ENCODE peak calls at places on chromosomes 7 and 10, in ten cellular contexts. Q is ovary, W is Peyer's patch, F is sigmoid colon, C is hepatocyte, X is AG04450, S is GM23338, V is NB4, P is lower lobe of right lung, A is pancreas. T is an unnamed sample.

GRCh38 chr10:122089343-122090015 is 100.5 kb downstream of the TACC2 start:
- DNase-seq in P (no peak), C (no peak), A (no peak), S (no peak), F (no peak), Q (no peak), W (no peak), V (peak), X (no peak), T (no peak)

GRCh38 chr7:76272872-76273271 is 29.6 kb upstream of the HSPB1 start:
- DNase-seq in P (no peak), Q (no peak), S (peak), W (no peak), X (no peak), A (no peak), F (no peak), V (no peak), C (no peak), T (no peak)

GRCh38 chr10:22667093-22667480 is 47.3 kb downstream of the PIP4K2A start:
- DNase-seq in C (no peak), F (no peak), W (no peak), X (no peak), P (no peak), Q (no peak), V (no peak), S (no peak), A (no peak), T (no peak)

GRCh38 chr7:158885624-158886023 is 29.3 kb downstream of the DYNC2I1 start:
- DNase-seq in F (no peak), Q (no peak), V (peak), P (no peak), W (no peak), A (no peak), X (no peak), C (no peak), S (no peak), T (peak)

GRCh38 chr10:89503633-89504345 is 31.6 kb downstream of the SLC16A12 start:
- DNase-seq in A (no peak), Q (no peak), S (no peak), V (peak), P (no peak), X (no peak), C (no peak), F (no peak), W (no peak), T (no peak)

GRCh38 chr7:95798401-95798930 is 26.1 kb downstream of the DYNC1I1 start:
- DNase-seq in V (no peak), C (no peak), P (no peak), S (no peak), W (no peak), Q (no peak), F (no peak), A (no peak), X (no peak), T (peak)

GRCh38 chr7:128060018-128060417 is 28.8 kb upstream of the LRRC4 start:
- DNase-seq in W (no peak), V (no peak), X (no peak), P (no peak), Q (no peak), S (peak), C (no peak), A (no peak), F (no peak), T (no peak)

GRCh38 chr10:72088879-72089585 is 681 bp upstream of the SPOCK2 start:
- DNase-seq in Q (no peak), S (peak), C (no peak), X (no peak), F (no peak), P (peak), A (no peak), V (peak), W (no peak), T (peak)

GRCh38 chr10:33410860-33411234 is 76.4 kb upstream of the NRP1 start:
- DNase-seq in V (no peak), F (no peak), C (no peak), W (no peak), X (no peak), P (no peak), A (no peak), Q (no peak), S (no peak), T (no peak)

GRCh38 chr7:39054731-39055130 is 77.0 kb downstream of the POU6F2 start:
- DNase-seq in W (no peak), S (no peak), F (no peak), Q (no peak), A (no peak), P (no peak), X (no peak), C (no peak), V (no peak), T (no peak)

GRCh38 chr10:25766687-25767221 is 167.3 kb upstream of the MYO3A start:
- DNase-seq in P (no peak), X (no peak), C (no peak), S (peak), A (no peak), W (no peak), Q (no peak), V (no peak), F (no peak), T (peak)

DNA sequence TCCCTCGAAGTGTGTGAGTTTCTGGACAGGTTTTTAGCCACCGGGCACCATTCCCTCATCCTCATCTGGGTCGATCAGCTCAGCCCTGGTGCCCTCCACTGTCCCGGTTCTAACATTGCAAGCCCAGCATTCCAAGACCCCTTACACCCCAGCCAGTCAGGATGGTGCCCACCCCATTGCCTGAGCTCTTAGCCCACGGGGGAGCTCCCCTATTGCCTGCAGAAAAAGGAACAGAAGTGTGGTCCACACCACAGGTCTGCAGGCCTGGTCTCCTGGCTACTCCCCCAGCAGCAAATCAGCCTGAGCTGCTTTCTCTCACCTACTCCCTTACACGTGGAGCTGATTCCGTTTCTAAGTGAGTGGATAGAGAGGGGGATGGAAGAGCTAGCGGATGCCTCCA is 4.8 kb downstream of the CALML5 start:
- DNase-seq in W (no peak), Q (no peak), C (no peak), F (peak), P (no peak), A (no peak), X (no peak), S (no peak), V (no peak), T (no peak)
- TF ChIP-seq CTCF in W (no peak), Q (no peak), C (no peak), F (no peak), P (no peak), A (no peak), X (no peak), S (no peak), V (no peak), T (no peak)

DNA sequence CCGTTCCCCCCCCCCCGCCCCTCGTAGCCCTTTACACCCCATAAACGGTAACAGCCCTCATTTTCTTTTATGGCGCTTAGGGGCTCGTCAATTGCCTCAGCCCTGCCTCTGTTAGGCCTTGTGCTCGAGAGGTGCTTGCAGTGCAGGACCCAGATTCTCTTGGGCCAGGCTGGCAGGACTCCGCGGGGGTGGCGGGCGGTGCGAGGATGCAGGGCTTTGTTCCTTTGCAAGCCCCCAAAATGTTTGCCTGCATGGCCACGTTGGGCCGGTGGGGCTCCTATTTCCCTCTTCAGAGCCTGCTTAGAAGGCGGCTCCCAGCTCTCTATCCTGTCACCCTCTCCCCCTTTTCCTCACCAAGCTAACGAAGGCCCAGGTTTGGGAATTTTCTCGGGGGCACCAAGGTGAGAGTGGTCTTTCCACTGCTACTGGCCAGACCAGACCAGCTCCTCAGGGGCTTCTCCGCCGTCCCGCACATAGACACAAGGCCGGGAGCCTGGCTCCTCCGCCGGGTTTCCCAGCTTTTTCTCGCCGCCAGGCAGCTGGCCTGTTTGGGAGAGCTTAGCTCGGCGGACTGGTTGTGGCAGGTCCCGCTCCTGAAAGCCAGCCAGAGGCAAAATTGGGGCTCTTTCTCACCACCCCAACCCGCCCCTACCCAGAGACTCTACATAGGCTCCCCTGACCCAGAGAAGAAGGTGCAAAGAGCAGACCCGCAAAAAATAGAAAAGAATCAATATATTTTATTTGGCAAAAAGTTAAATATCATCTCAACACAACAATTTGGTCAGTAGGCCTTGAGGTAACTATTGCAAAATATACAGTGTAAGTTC is 3.4 kb downstream of the HOXA9 start:
- DNase-seq in W (peak), Q (no peak), A (no peak), F (peak), X (no peak), P (peak), S (peak), V (no peak), C (peak), T (no peak)
- H3K4me3 ChIP-seq in W (peak), Q (no peak), A (no peak), F (peak), X (no peak), P (peak), S (no peak), V (no peak), C (no peak), T (no peak)

DNA sequence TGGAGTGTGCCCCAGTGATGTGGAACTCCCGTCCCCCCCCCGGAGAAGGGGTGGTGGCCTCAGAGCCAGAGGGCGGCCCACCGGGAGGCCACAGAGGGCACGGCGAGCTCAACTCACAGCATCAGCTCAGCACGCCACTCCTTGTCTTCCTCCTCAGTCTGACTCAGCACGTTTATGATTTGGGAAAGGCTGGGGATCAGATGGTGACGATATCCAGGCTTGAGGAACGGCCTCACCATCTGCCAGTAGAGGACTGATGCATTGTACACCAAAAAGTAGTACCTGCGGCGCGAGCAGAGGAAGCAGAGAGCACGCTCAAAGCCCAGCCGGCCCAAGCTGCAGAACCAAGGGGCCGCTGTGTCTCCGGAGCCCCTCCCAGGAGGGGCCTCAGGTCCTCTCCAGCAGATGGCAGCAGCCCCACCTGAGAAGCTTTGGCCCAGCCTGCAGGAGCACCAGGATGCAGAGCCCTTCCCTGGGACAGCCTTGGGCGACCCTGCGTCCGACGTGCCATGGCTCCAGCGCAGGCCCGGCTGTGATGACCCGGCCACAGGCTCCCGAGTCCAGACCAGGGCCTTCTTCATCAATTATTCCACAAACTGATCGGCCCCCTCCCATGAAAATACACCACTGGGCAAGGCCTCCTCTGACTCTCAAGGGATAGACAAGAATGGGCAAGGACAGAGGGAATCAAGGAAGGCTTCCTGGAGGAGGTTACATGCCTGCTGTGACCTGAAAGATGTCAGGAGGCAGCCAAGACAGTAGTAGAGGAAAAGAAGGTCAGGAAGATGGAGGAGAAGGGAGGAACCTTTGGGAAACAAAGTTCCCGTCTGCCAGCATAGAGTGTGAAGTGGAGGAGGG is 3.7 kb downstream of the CFAP46 start:
- DNase-seq in X (no peak), P (peak), V (peak), S (peak), A (no peak), W (no peak), Q (no peak), C (peak), F (no peak), T (peak)
- TF ChIP-seq CTCF in X (peak), P (peak), V (peak), S (peak), A (no peak), W (no peak), Q (no peak), C (peak), F (no peak), T (peak)

DNA sequence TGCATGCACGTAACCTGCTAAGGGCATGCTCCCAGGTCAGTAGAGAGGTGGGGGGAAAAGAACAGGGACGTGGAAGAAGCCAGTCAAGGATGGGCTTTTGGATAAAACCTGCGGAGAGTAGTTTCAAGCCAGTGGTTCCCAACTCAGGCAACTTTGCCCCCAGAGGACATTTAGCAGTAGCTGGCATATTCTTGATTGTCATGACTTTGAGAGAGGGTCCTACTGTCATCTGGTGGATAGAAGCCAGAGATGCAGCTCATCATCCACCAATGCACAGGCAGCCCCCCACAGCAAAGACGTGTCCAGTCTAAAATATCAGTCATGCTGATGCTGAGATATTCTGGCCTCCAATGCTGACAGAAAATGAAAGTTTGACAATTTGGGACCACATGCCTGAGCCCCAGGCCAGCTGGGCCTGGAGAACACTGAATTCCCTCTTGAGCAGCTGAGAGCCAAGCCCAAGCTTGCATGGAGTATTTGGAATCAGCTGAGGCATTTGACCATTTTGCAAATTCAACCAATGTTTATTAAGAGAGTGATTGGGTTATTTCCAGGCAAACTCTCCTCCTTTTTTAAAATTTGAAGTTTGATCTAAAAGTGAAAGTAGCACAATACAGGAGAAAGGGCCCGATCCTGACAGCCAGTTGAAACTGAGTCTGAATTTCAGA is 110.0 kb upstream of the C7orf33 start:
- DNase-seq in V (no peak), Q (no peak), C (no peak), S (no peak), W (no peak), A (no peak), P (no peak), F (no peak), X (no peak), T (peak)
- H3K4me3 ChIP-seq in V (no peak), Q (no peak), C (no peak), S (no peak), W (no peak), A (no peak), P (no peak), F (no peak), X (no peak), T (no peak)

GRCh38 chr7:2431260-2431867 is 28.0 kb downstream of the CHST12 start:
- DNase-seq in X (no peak), F (no peak), W (no peak), V (peak), S (peak), A (no peak), Q (no peak), C (no peak), P (no peak), T (peak)
- TF ChIP-seq CTCF in X (peak), F (no peak), W (no peak), V (peak), S (peak), A (no peak), Q (no peak), C (no peak), P (peak), T (peak)

GRCh38 chr7:116455009-116455408 is 44.5 kb upstream of the CAV2 start:
- DNase-seq in X (no peak), V (no peak), C (no peak), Q (no peak), A (no peak), P (no peak), W (no peak), S (no peak), F (no peak), T (no peak)

GRCh38 chr7:116451958-116452729 is 47.4 kb upstream of the CAV2 start:
- DNase-seq in A (no peak), P (no peak), W (no peak), Q (no peak), F (no peak), V (no peak), X (no peak), C (no peak), S (peak), T (no peak)

GRCh38 chr7:116455499-116455898 is 44.0 kb upstream of the CAV2 start:
- DNase-seq in Q (no peak), A (no peak), X (no peak), W (no peak), C (no peak), F (no peak), S (no peak), P (no peak), V (no peak), T (no peak)

GRCh38 chr7:116449950-116450349 is 49.6 kb upstream of the CAV2 start:
- DNase-seq in X (no peak), S (no peak), C (no peak), A (no peak), P (no peak), V (no peak), Q (no peak), F (no peak), W (no peak), T (no peak)

DNA sequence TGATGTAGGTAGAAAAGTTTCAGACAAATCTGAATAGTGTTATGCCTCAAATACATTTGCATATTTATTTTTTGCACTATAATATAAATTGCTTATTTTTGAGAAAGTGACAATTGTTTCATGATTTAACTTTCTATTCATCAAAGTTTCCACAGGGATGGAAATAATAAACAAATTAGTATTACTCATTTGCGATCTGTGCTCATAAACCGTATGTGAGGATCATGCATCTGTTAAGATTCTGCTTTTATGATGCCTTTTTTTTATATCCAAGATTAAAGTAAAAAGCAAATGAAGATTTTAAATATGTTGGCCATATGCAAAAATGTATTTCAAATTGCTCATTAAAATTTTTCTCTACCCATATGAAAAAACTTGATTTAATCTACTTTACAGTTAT is 45.2 kb upstream of the CAV2 start:
- DNase-seq in A (no peak), V (no peak), S (no peak), C (no peak), F (no peak), Q (no peak), X (no peak), P (no peak), W (no peak), T (no peak)
- H3K4me3 ChIP-seq in A (no peak), V (no peak), S (no peak), C (no peak), F (no peak), Q (no peak), X (no peak), P (no peak), W (no peak), T (no peak)

T was measured in A673.